ENCODE peak calls at places on chromosomes 5 and 9, in five cellular contexts. Y is Kasumi-1; G is progenitor cell of endocrine pancreas; W is stimulated activated CD4-positive, alpha-beta T cell treated with anti-CD3 and anti-CD28 coated beads, Interleukin-1b, Interleukin-23, amount 100 ng/mL, for 48 hours; E is Peyer's patch. O is an unnamed sample.
A peak's percentile ranks its signal among the peaks of the same experiment; 100 is the strongest.

GRCh38 chr5:87074934-87075541 is 192.6 kb upstream of the RASA1 start:
- DNase-seq in Y (peak; percentile 48), G (no peak), W (no peak), E (no peak), O (no peak)

GRCh38 chr5:173302546-173303155 is 25.6 kb downstream of the STC2 start:
- DNase-seq in Y (no peak), G (no peak), W (no peak), E (no peak), O (peak; percentile 63)

GRCh38 chr9:120941046-120941770 is 14.6 kb upstream of the TRAF1 start:
- DNase-seq in Y (no peak), G (no peak), W (no peak), E (no peak), O (no peak)

GRCh38 chr9:93509084-93509483 is 55.7 kb upstream of the FAM120AOS start:
- DNase-seq in Y (no peak), G (no peak), W (no peak), E (no peak), O (no peak)

GRCh38 chr5:72878854-72879253 is 62.4 kb downstream of the TNPO1 start:
- DNase-seq in Y (no peak), G (no peak), W (no peak), E (no peak), O (no peak)

GRCh38 chr5:3375586-3376311 is 219.9 kb upstream of the IRX1 start:
- DNase-seq in Y (no peak), G (no peak), W (no peak), E (no peak), O (no peak)

GRCh38 chr9:98774746-98775145 is 21.6 kb downstream of the ANKS6 start:
- DNase-seq in Y (peak; percentile 6), G (no peak), W (peak; percentile 22), E (no peak), O (no peak)

GRCh38 chr9:131886839-131887238 is 147.0 kb upstream of the RAPGEF1 start:
- DNase-seq in Y (no peak), G (no peak), W (no peak), E (no peak), O (no peak)

GRCh38 chr5:77638763-77639451 is 394 bp upstream of the OTP start:
- DNase-seq in Y (no peak), G (no peak), W (no peak), E (no peak), O (no peak)

GRCh38 chr9:103364753-103365152 is 369.6 kb downstream of the CYLC2 start:
- DNase-seq in Y (no peak), G (no peak), W (no peak), E (no peak), O (no peak)

O was measured in myocyte.